ENCODE peak calls at places on chromosome 1, in ten cellular contexts. D is SK-N-SH, I is thoracic aorta, S is heart left ventricle, C is astrocyte of the cerebellum, P is A549, R is PC-3, K is HFF-Myc, G is body of pancreas, O is GM06990. B is an unnamed sample.

GRCh38 chr1:202023033-202023433 is 12.6 kb downstream of the ELF3 start:
- DNase-seq in D (no peak), I (no peak), S (no peak), C (no peak), P (peak), R (peak), K (no peak), G (peak), O (no peak), B (no peak)

GRCh38 chr1:103180660-103181059 is 72.3 kb upstream of the COL11A1 start:
- DNase-seq in D (no peak), I (no peak), S (no peak), C (peak), P (peak), R (peak), K (peak), G (no peak), O (no peak), B (no peak)

GRCh38 chr1:97348599-97349265 is 572.1 kb downstream of the DPYD start:
- DNase-seq in D (no peak), I (no peak), S (no peak), C (peak), P (no peak), R (no peak), K (no peak), G (no peak), O (no peak), B (no peak)

GRCh38 chr1:107196973-107197562 is 56.2 kb downstream of the NTNG1 start:
- DNase-seq in D (no peak), I (no peak), S (no peak), C (no peak), P (peak), R (peak), K (peak), G (no peak), O (no peak), B (peak)

GRCh38 chr1:63946866-63947491 is 173.2 kb downstream of the ROR1 start:
- DNase-seq in D (no peak), I (peak), S (peak), C (no peak), P (no peak), R (peak), K (no peak), G (peak), O (no peak), B (no peak)

GRCh38 chr1:212225416-212225815 is 59.8 kb upstream of the PPP2R5A start:
- DNase-seq in D (no peak), I (no peak), S (no peak), C (no peak), P (no peak), R (no peak), K (no peak), G (no peak), O (no peak), B (peak)

GRCh38 chr1:24089743-24090555 is 22.0 kb downstream of the MYOM3 start:
- DNase-seq in D (no peak), I (no peak), S (peak), C (no peak), P (no peak), R (no peak), K (no peak), G (no peak), O (no peak), B (no peak)

GRCh38 chr1:36771222-36771621 is 263.1 kb downstream of the GRIK3 start:
- DNase-seq in D (no peak), I (no peak), S (no peak), C (no peak), P (no peak), R (no peak), K (no peak), G (no peak), O (no peak), B (no peak)

GRCh38 chr1:218459878-218460277 is 114.7 kb downstream of the TGFB2 start:
- DNase-seq in D (peak), I (no peak), S (no peak), C (peak), P (peak), R (peak), K (peak), G (no peak), O (no peak), B (peak)

GRCh38 chr1:6506210-6507036 is 15.0 kb upstream of the PLEKHG5 start:
- DNase-seq in D (peak), I (no peak), S (no peak), C (no peak), P (no peak), R (no peak), K (no peak), G (no peak), O (no peak), B (no peak)

GRCh38 chr1:157512036-157512969 is 40.0 kb downstream of the FCRL5 start:
- DNase-seq in D (no peak), I (no peak), S (no peak), C (no peak), P (no peak), R (no peak), K (no peak), G (no peak), O (peak), B (peak)

GRCh38 chr1:46342084-46342656 is 1.6 kb downstream of the NSUN4 start:
- DNase-seq in D (peak), I (no peak), S (no peak), C (peak), P (peak), R (peak), K (no peak), G (no peak), O (no peak), B (peak)

GRCh38 chr1:240194120-240194519 is 102.4 kb downstream of the FMN2 start:
- DNase-seq in D (no peak), I (no peak), S (no peak), C (peak), P (no peak), R (no peak), K (no peak), G (no peak), O (no peak), B (no peak)

GRCh38 chr1:76759950-76760349 is 107.3 kb upstream of the ST6GALNAC5 start:
- DNase-seq in D (peak), I (no peak), S (no peak), C (no peak), P (no peak), R (no peak), K (no peak), G (peak), O (no peak), B (no peak)

GRCh38 chr1:52658795-52659194 is 25.8 kb downstream of the SHISAL2A start:
- DNase-seq in D (no peak), I (no peak), S (peak), C (no peak), P (no peak), R (peak), K (no peak), G (no peak), O (no peak), B (no peak)

GRCh38 chr1:202654079-202654478 is 56.2 kb downstream of the SYT2 start:
- DNase-seq in D (no peak), I (no peak), S (no peak), C (no peak), P (no peak), R (no peak), K (no peak), G (no peak), O (no peak), B (no peak)

GRCh38 chr1:228898582-228898992 is 163.3 kb downstream of the RHOU start:
- DNase-seq in D (no peak), I (no peak), S (no peak), C (no peak), P (no peak), R (no peak), K (no peak), G (no peak), O (peak), B (peak)

GRCh38 chr1:154220970-154221814 is 437 bp downstream of the UBAP2L start:
- DNase-seq in D (peak), I (peak), S (peak), C (no peak), P (peak), R (peak), K (no peak), G (peak), O (peak), B (peak)

GRCh38 chr1:33257759-33258712 is 1.7 kb downstream of the ZNF362 start:
- DNase-seq in D (no peak), I (no peak), S (no peak), C (no peak), P (no peak), R (no peak), K (no peak), G (peak), O (no peak), B (no peak)

GRCh38 chr1:220786337-220787068 is at the start of gene MTARC1:
- DNase-seq in D (peak), I (no peak), S (peak), C (no peak), P (peak), R (peak), K (peak), G (peak), O (peak), B (peak)

GRCh38 chr1:44707112-44707881 is 23.7 kb downstream of the RNU5D-1 start:
- DNase-seq in D (no peak), I (no peak), S (no peak), C (peak), P (peak), R (peak), K (peak), G (no peak), O (no peak), B (no peak)

GRCh38 chr1:207959141-207959825 is 48.4 kb upstream of the CD34 start:
- DNase-seq in D (peak), I (peak), S (peak), C (no peak), P (no peak), R (no peak), K (no peak), G (peak), O (peak), B (no peak)

GRCh38 chr1:92291372-92291999 is 7.3 kb downstream of the GLMN start:
- DNase-seq in D (peak), I (no peak), S (no peak), C (peak), P (peak), R (peak), K (peak), G (no peak), O (no peak), B (peak)

GRCh38 chr1:2039251-2039650 is 11.0 kb upstream of the PRKCZ start:
- DNase-seq in D (no peak), I (no peak), S (no peak), C (no peak), P (no peak), R (no peak), K (no peak), G (no peak), O (no peak), B (no peak)

GRCh38 chr1:24967555-24967954 is 37.5 kb upstream of the RUNX3 start:
- DNase-seq in D (no peak), I (no peak), S (no peak), C (no peak), P (no peak), R (no peak), K (no peak), G (no peak), O (no peak), B (no peak)

GRCh38 chr1:226438007-226438406 is 30.1 kb upstream of the PARP1 start:
- DNase-seq in D (no peak), I (no peak), S (no peak), C (no peak), P (peak), R (peak), K (no peak), G (no peak), O (no peak), B (no peak)

GRCh38 chr1:4736254-4736653 is 81.8 kb downstream of the AJAP1 start:
- DNase-seq in D (no peak), I (no peak), S (no peak), C (no peak), P (no peak), R (no peak), K (no peak), G (no peak), O (no peak), B (no peak)

GRCh38 chr1:67338642-67339041 is 31.0 kb downstream of the IL12RB2 start:
- DNase-seq in D (no peak), I (no peak), S (no peak), C (no peak), P (no peak), R (no peak), K (no peak), G (no peak), O (peak), B (peak)

GRCh38 chr1:239763850-239764249 is 327.8 kb upstream of the FMN2 start:
- DNase-seq in D (no peak), I (no peak), S (no peak), C (no peak), P (peak), R (no peak), K (no peak), G (no peak), O (no peak), B (no peak)

GRCh38 chr1:230501845-230502244 is 75.7 kb upstream of the PGBD5 start:
- DNase-seq in D (no peak), I (no peak), S (no peak), C (no peak), P (no peak), R (no peak), K (no peak), G (peak), O (no peak), B (no peak)

DNA sequence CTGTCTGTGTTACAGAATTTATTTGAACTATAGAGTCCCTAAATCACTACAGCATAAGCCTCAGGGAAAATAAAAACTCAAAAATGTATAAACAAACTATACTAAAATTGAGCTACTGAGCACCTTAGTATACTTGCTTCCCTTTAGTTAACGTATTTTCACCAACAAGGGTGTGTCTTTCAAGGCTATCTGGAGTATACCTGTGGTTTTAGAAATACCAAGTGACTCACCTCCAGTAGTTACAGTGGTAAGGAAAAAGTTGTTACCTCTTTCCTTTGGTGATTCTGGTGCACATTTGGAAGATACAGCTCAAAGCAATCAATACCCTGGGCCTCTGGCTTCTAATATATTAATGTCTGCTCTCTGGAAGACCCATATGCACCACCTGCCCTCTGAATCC is 68.0 kb upstream of the C1orf105 start:
- DNase-seq in D (no peak), I (no peak), S (no peak), C (no peak), P (no peak), R (peak), K (no peak), G (no peak), O (no peak), B (no peak)
- TF ChIP-seq CTCF in D (no peak), I (no peak), S (no peak), C (no peak), P (no peak), R (no peak), K (no peak), G (no peak), O (no peak), B (no peak)

GRCh38 chr1:54886724-54887664 is at the start of gene DHCR24:
- DNase-seq in D (peak), I (peak), S (peak), C (peak), P (peak), R (peak), K (no peak), G (peak), O (peak), B (peak)

GRCh38 chr1:54889132-54889725 is 2.2 kb upstream of the DHCR24 start:
- DNase-seq in D (no peak), I (no peak), S (no peak), C (no peak), P (no peak), R (no peak), K (no peak), G (no peak), O (no peak), B (no peak)

GRCh38 chr1:54885863-54886723 is 902 bp downstream of the DHCR24 start:
- DNase-seq in D (peak), I (no peak), S (no peak), C (no peak), P (no peak), R (peak), K (no peak), G (peak), O (peak), B (peak)

GRCh38 chr1:54887665-54888071 is 673 bp upstream of the DHCR24 start:
- DNase-seq in D (peak), I (no peak), S (no peak), C (no peak), P (no peak), R (no peak), K (no peak), G (peak), O (no peak), B (peak)

DNA sequence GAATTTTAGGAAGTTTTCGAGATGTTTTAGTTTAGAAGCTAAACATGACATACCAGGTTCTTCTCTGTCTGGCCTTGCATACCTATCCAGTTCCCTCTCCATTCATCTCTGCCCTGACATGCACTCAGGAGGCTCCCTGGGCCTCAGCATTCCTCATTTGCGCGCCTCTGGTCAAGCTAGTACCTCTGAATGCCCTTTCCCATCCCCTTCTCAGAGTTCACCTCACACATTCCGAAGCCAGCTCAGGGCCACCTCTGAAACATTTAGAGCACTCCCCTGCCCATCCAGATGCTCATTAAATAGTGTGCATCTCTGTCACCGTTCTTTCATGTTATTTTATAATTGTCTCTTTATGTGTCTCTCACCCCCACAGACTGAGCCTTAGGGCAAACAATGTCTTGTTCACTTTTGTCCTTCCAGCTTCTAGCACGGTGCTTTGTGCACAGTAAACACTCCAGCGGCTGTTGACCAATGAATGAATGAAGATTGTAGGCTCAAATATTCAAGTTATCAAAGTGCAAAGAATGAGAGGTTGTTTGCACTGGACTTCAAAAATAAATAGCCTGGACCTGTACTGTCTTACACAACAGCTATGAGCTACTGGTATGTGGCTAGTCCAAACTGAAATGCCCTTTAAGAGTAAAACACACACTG is 1.2 kb upstream of the DHCR24 start:
- DNase-seq in D (no peak), I (no peak), S (no peak), C (no peak), P (no peak), R (no peak), K (no peak), G (peak), O (no peak), B (no peak)
- H3K4me3 ChIP-seq in D (no peak), I (no peak), S (peak), C (peak), P (peak), R (peak), K (peak), G (no peak), O (peak), B (peak)

DNA sequence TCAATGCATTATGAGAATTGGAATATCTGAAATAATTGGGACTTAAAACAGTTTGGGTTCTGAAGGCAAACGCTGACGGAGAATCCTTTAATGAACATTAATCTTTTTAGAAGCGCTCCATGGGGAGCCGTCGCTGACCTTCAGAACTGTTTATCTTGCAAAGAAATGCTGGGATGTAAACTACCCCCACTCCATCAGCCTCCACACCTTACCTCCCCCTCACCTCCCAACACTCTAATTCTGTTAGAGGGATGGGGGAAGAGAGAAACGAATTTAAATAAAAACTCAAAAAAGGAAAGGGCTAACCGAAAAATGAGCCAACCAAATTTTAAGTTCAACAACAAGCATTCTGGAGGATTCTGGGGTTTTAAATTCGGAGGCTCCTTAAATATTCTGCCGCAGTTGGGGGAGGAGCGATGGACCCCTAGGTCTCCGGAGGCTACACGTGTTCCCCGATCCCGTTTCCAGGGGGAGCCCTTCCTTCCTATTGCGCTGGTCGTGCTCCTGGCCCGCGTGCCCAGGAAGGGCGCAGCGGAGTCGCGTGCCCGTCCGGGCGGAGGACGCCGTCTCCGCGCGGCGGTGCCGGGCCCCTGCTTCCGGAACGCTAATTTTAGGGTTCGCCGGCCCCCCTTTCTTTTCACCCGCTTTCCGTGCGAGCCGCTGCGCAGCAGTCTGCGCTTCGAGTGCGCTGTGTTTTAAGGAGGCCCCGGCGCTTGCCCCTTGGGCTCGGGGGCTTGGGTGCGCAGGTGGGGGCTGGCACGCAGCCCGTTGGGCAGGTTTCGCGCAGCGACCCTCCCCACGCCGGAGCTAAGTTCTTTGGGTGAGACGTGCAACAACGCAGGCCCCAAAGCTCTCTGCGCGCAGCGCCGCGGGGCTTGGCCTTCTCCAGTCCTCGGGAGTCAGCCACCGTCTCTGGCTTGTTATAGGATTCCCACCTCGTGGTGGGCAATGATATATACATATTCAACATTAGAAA is 43.8 kb upstream of the DNAJC6 start:
- DNase-seq in D (peak), I (no peak), S (peak), C (no peak), P (no peak), R (no peak), K (no peak), G (peak), O (peak), B (peak)
- TF ChIP-seq CTCF in D (peak), I (peak), S (peak), C (peak), P (no peak), R (no peak), K (peak), G (no peak), O (no peak), B (peak)

GRCh38 chr1:180646093-180646492 is 14.3 kb downstream of the XPR1 start:
- DNase-seq in D (no peak), I (no peak), S (no peak), C (no peak), P (no peak), R (no peak), K (no peak), G (no peak), O (no peak), B (no peak)
- H3K4me3 ChIP-seq in D (no peak), I (no peak), S (no peak), C (no peak), P (no peak), R (no peak), K (no peak), G (no peak), O (no peak), B (no peak)

GRCh38 chr1:14925336-14926136 is 228.0 kb upstream of the TMEM51 start:
- DNase-seq in D (no peak), I (no peak), S (no peak), C (no peak), P (no peak), R (no peak), K (no peak), G (no peak), O (no peak), B (no peak)
- TF ChIP-seq CTCF in D (peak), I (no peak), S (no peak), C (peak), P (no peak), R (no peak), K (no peak), G (no peak), O (no peak), B (no peak)

GRCh38 chr1:26224606-26225005 is 9.4 kb upstream of the CEP85 start:
- DNase-seq in D (no peak), I (no peak), S (no peak), C (no peak), P (no peak), R (no peak), K (no peak), G (no peak), O (no peak), B (no peak)
- H3K4me3 ChIP-seq in D (no peak), I (no peak), S (peak), C (no peak), P (no peak), R (no peak), K (no peak), G (peak), O (no peak), B (no peak)

B was measured in GM12865.